ENCODE peak calls at places on chromosomes 12 and 14, in nine cellular contexts. One of them, this sample, is unnamed.

GRCh38 chr14:65588426-65589140 is 176.1 kb downstream of the FUT8 start:
- DNase-seq in naive thymus-derived CD8-positive, alpha-beta T cell: no peak
- DNase-seq in BJ: no peak
- DNase-seq in prostate gland: no peak
- DNase-seq in mucosa of gallbladder: no peak
- DNase-seq in SK-N-DZ: no peak
- DNase-seq in KBM-7: no peak
- DNase-seq in stimulated activated CD4-positive, alpha-beta T cell treated with anti-CD3 and anti-CD28 coated beads, Interleukin-4, amount 100 ng/mL, for 48 hours: no peak
- DNase-seq in left ventricle myocardium inferior: no peak
- DNase-seq in this sample: no peak

GRCh38 chr12:47753021-47754001 is 5.4 kb downstream of the RAPGEF3 start:
- DNase-seq in naive thymus-derived CD8-positive, alpha-beta T cell: no peak
- DNase-seq in BJ: no peak
- DNase-seq in prostate gland: peak; percentile 91
- DNase-seq in mucosa of gallbladder: peak; percentile 47
- DNase-seq in SK-N-DZ: no peak
- DNase-seq in KBM-7: no peak
- DNase-seq in stimulated activated CD4-positive, alpha-beta T cell treated with anti-CD3 and anti-CD28 coated beads, Interleukin-4, amount 100 ng/mL, for 48 hours: no peak
- DNase-seq in left ventricle myocardium inferior: peak; percentile 88
- DNase-seq in this sample: no peak

GRCh38 chr12:2613674-2614073 is 181.1 kb upstream of the FKBP4 start:
- DNase-seq in naive thymus-derived CD8-positive, alpha-beta T cell: no peak
- DNase-seq in BJ: peak; percentile 96
- DNase-seq in prostate gland: no peak
- DNase-seq in mucosa of gallbladder: no peak
- DNase-seq in SK-N-DZ: no peak
- DNase-seq in KBM-7: no peak
- DNase-seq in stimulated activated CD4-positive, alpha-beta T cell treated with anti-CD3 and anti-CD28 coated beads, Interleukin-4, amount 100 ng/mL, for 48 hours: peak; percentile 54
- DNase-seq in left ventricle myocardium inferior: no peak
- DNase-seq in this sample: no peak

GRCh38 chr12:122946690-122947271 is 19.5 kb downstream of the ABCB9 start:
- DNase-seq in naive thymus-derived CD8-positive, alpha-beta T cell: no peak
- DNase-seq in BJ: peak; percentile 98
- DNase-seq in prostate gland: peak; percentile 93
- DNase-seq in mucosa of gallbladder: peak; percentile 89
- DNase-seq in SK-N-DZ: no peak
- DNase-seq in KBM-7: peak; percentile 82
- DNase-seq in stimulated activated CD4-positive, alpha-beta T cell treated with anti-CD3 and anti-CD28 coated beads, Interleukin-4, amount 100 ng/mL, for 48 hours: peak; percentile 87
- DNase-seq in left ventricle myocardium inferior: peak; percentile 68
- DNase-seq in this sample: peak; percentile 72

GRCh38 chr14:95935228-95935822 is 58.7 kb downstream of the TUNAR start:
- DNase-seq in naive thymus-derived CD8-positive, alpha-beta T cell: no peak
- DNase-seq in BJ: no peak
- DNase-seq in prostate gland: no peak
- DNase-seq in mucosa of gallbladder: peak; percentile 25
- DNase-seq in SK-N-DZ: no peak
- DNase-seq in KBM-7: peak; percentile 28
- DNase-seq in stimulated activated CD4-positive, alpha-beta T cell treated with anti-CD3 and anti-CD28 coated beads, Interleukin-4, amount 100 ng/mL, for 48 hours: peak; percentile 1
- DNase-seq in left ventricle myocardium inferior: no peak
- DNase-seq in this sample: no peak

GRCh38 chr12:89135976-89136634 is 216.2 kb downstream of the DUSP6 start:
- DNase-seq in naive thymus-derived CD8-positive, alpha-beta T cell: no peak
- DNase-seq in BJ: no peak
- DNase-seq in prostate gland: no peak
- DNase-seq in mucosa of gallbladder: no peak
- DNase-seq in SK-N-DZ: no peak
- DNase-seq in KBM-7: peak; percentile 48
- DNase-seq in stimulated activated CD4-positive, alpha-beta T cell treated with anti-CD3 and anti-CD28 coated beads, Interleukin-4, amount 100 ng/mL, for 48 hours: no peak
- DNase-seq in left ventricle myocardium inferior: no peak
- DNase-seq in this sample: no peak

GRCh38 chr14:102827716-102828115 is 50.5 kb downstream of the TRAF3 start:
- DNase-seq in naive thymus-derived CD8-positive, alpha-beta T cell: no peak
- DNase-seq in BJ: no peak
- DNase-seq in prostate gland: no peak
- DNase-seq in mucosa of gallbladder: no peak
- DNase-seq in SK-N-DZ: no peak
- DNase-seq in KBM-7: no peak
- DNase-seq in stimulated activated CD4-positive, alpha-beta T cell treated with anti-CD3 and anti-CD28 coated beads, Interleukin-4, amount 100 ng/mL, for 48 hours: no peak
- DNase-seq in left ventricle myocardium inferior: no peak
- DNase-seq in this sample: no peak

GRCh38 chr14:105294142-105294597 is 6.6 kb downstream of the BRF1 start:
- DNase-seq in naive thymus-derived CD8-positive, alpha-beta T cell: peak; percentile 87
- DNase-seq in BJ: no peak
- DNase-seq in prostate gland: no peak
- DNase-seq in mucosa of gallbladder: no peak
- DNase-seq in SK-N-DZ: peak; percentile 37
- DNase-seq in KBM-7: peak; percentile 56
- DNase-seq in stimulated activated CD4-positive, alpha-beta T cell treated with anti-CD3 and anti-CD28 coated beads, Interleukin-4, amount 100 ng/mL, for 48 hours: peak; percentile 60
- DNase-seq in left ventricle myocardium inferior: peak; percentile 82
- DNase-seq in this sample: no peak

GRCh38 chr12:3673960-3674708 is 78.8 kb downstream of the CRACR2A start:
- DNase-seq in naive thymus-derived CD8-positive, alpha-beta T cell: no peak
- DNase-seq in BJ: no peak
- DNase-seq in prostate gland: no peak
- DNase-seq in mucosa of gallbladder: no peak
- DNase-seq in SK-N-DZ: no peak
- DNase-seq in KBM-7: no peak
- DNase-seq in stimulated activated CD4-positive, alpha-beta T cell treated with anti-CD3 and anti-CD28 coated beads, Interleukin-4, amount 100 ng/mL, for 48 hours: no peak
- DNase-seq in left ventricle myocardium inferior: no peak
- DNase-seq in this sample: no peak

GRCh38 chr14:58793096-58793740 is 155.5 kb downstream of the DACT1 start:
- DNase-seq in naive thymus-derived CD8-positive, alpha-beta T cell: no peak
- DNase-seq in BJ: no peak
- DNase-seq in prostate gland: no peak
- DNase-seq in mucosa of gallbladder: no peak
- DNase-seq in SK-N-DZ: no peak
- DNase-seq in KBM-7: no peak
- DNase-seq in stimulated activated CD4-positive, alpha-beta T cell treated with anti-CD3 and anti-CD28 coated beads, Interleukin-4, amount 100 ng/mL, for 48 hours: no peak
- DNase-seq in left ventricle myocardium inferior: no peak
- DNase-seq in this sample: no peak

GRCh38 chr14:102554835-102555819 is 37.3 kb upstream of the RCOR1 start:
- DNase-seq in naive thymus-derived CD8-positive, alpha-beta T cell: peak; percentile 62
- DNase-seq in BJ: no peak
- DNase-seq in prostate gland: no peak
- DNase-seq in mucosa of gallbladder: no peak
- DNase-seq in SK-N-DZ: no peak
- DNase-seq in KBM-7: no peak
- DNase-seq in stimulated activated CD4-positive, alpha-beta T cell treated with anti-CD3 and anti-CD28 coated beads, Interleukin-4, amount 100 ng/mL, for 48 hours: peak; percentile 12
- DNase-seq in left ventricle myocardium inferior: peak; percentile 44
- DNase-seq in this sample: peak; percentile 78

GRCh38 chr12:126891789-126892188 is 1375.2 kb upstream of the TMEM132C start:
- DNase-seq in naive thymus-derived CD8-positive, alpha-beta T cell: no peak
- DNase-seq in BJ: no peak
- DNase-seq in prostate gland: no peak
- DNase-seq in mucosa of gallbladder: no peak
- DNase-seq in SK-N-DZ: no peak
- DNase-seq in KBM-7: no peak
- DNase-seq in stimulated activated CD4-positive, alpha-beta T cell treated with anti-CD3 and anti-CD28 coated beads, Interleukin-4, amount 100 ng/mL, for 48 hours: no peak
- DNase-seq in left ventricle myocardium inferior: no peak
- DNase-seq in this sample: no peak

GRCh38 chr12:112506513-112507166 is 87.9 kb downstream of the PTPN11 start:
- DNase-seq in naive thymus-derived CD8-positive, alpha-beta T cell: no peak
- DNase-seq in BJ: no peak
- DNase-seq in prostate gland: no peak
- DNase-seq in mucosa of gallbladder: no peak
- DNase-seq in SK-N-DZ: no peak
- DNase-seq in KBM-7: no peak
- DNase-seq in stimulated activated CD4-positive, alpha-beta T cell treated with anti-CD3 and anti-CD28 coated beads, Interleukin-4, amount 100 ng/mL, for 48 hours: no peak
- DNase-seq in left ventricle myocardium inferior: no peak
- DNase-seq in this sample: no peak

GRCh38 chr14:21191809-21192446 is 36.1 kb upstream of the OR5AU1 start:
- DNase-seq in naive thymus-derived CD8-positive, alpha-beta T cell: peak; percentile 50
- DNase-seq in BJ: peak; percentile 4
- DNase-seq in prostate gland: peak; percentile 39
- DNase-seq in mucosa of gallbladder: peak; percentile 58
- DNase-seq in SK-N-DZ: peak; percentile 90
- DNase-seq in KBM-7: peak; percentile 90
- DNase-seq in stimulated activated CD4-positive, alpha-beta T cell treated with anti-CD3 and anti-CD28 coated beads, Interleukin-4, amount 100 ng/mL, for 48 hours: peak; percentile 68
- DNase-seq in left ventricle myocardium inferior: peak; percentile 76
- DNase-seq in this sample: peak; percentile 56

GRCh38 chr12:104433061-104433460 is 23.7 kb upstream of the CHST11 start:
- DNase-seq in naive thymus-derived CD8-positive, alpha-beta T cell: no peak
- DNase-seq in BJ: no peak
- DNase-seq in prostate gland: no peak
- DNase-seq in mucosa of gallbladder: no peak
- DNase-seq in SK-N-DZ: no peak
- DNase-seq in KBM-7: no peak
- DNase-seq in stimulated activated CD4-positive, alpha-beta T cell treated with anti-CD3 and anti-CD28 coated beads, Interleukin-4, amount 100 ng/mL, for 48 hours: no peak
- DNase-seq in left ventricle myocardium inferior: no peak
- DNase-seq in this sample: no peak

GRCh38 chr12:81222841-81223595 is 145.1 kb downstream of the ACSS3 start:
- DNase-seq in naive thymus-derived CD8-positive, alpha-beta T cell: no peak
- DNase-seq in BJ: peak; percentile 27
- DNase-seq in prostate gland: no peak
- DNase-seq in mucosa of gallbladder: no peak
- DNase-seq in SK-N-DZ: no peak
- DNase-seq in KBM-7: no peak
- DNase-seq in stimulated activated CD4-positive, alpha-beta T cell treated with anti-CD3 and anti-CD28 coated beads, Interleukin-4, amount 100 ng/mL, for 48 hours: no peak
- DNase-seq in left ventricle myocardium inferior: no peak
- DNase-seq in this sample: no peak

GRCh38 chr12:5305425-5305824 is 126.5 kb upstream of the NTF3 start:
- DNase-seq in naive thymus-derived CD8-positive, alpha-beta T cell: no peak
- DNase-seq in BJ: no peak
- DNase-seq in prostate gland: no peak
- DNase-seq in mucosa of gallbladder: no peak
- DNase-seq in SK-N-DZ: no peak
- DNase-seq in KBM-7: no peak
- DNase-seq in stimulated activated CD4-positive, alpha-beta T cell treated with anti-CD3 and anti-CD28 coated beads, Interleukin-4, amount 100 ng/mL, for 48 hours: no peak
- DNase-seq in left ventricle myocardium inferior: no peak
- DNase-seq in this sample: no peak

GRCh38 chr14:94367347-94367746 is 21.1 kb downstream of the SERPINA1 start:
- DNase-seq in naive thymus-derived CD8-positive, alpha-beta T cell: no peak
- DNase-seq in BJ: no peak
- DNase-seq in prostate gland: no peak
- DNase-seq in mucosa of gallbladder: no peak
- DNase-seq in SK-N-DZ: no peak
- DNase-seq in KBM-7: no peak
- DNase-seq in stimulated activated CD4-positive, alpha-beta T cell treated with anti-CD3 and anti-CD28 coated beads, Interleukin-4, amount 100 ng/mL, for 48 hours: no peak
- DNase-seq in left ventricle myocardium inferior: no peak
- DNase-seq in this sample: no peak

GRCh38 chr12:112559784-112560183 is 141.0 kb downstream of the PTPN11 start:
- DNase-seq in naive thymus-derived CD8-positive, alpha-beta T cell: no peak
- DNase-seq in BJ: no peak
- DNase-seq in prostate gland: no peak
- DNase-seq in mucosa of gallbladder: no peak
- DNase-seq in SK-N-DZ: no peak
- DNase-seq in KBM-7: no peak
- DNase-seq in stimulated activated CD4-positive, alpha-beta T cell treated with anti-CD3 and anti-CD28 coated beads, Interleukin-4, amount 100 ng/mL, for 48 hours: no peak
- DNase-seq in left ventricle myocardium inferior: no peak
- DNase-seq in this sample: no peak

GRCh38 chr14:47194051-47194450 is 481.4 kb downstream of the MDGA2 start:
- DNase-seq in naive thymus-derived CD8-positive, alpha-beta T cell: no peak
- DNase-seq in BJ: no peak
- DNase-seq in prostate gland: no peak
- DNase-seq in mucosa of gallbladder: no peak
- DNase-seq in SK-N-DZ: no peak
- DNase-seq in KBM-7: no peak
- DNase-seq in stimulated activated CD4-positive, alpha-beta T cell treated with anti-CD3 and anti-CD28 coated beads, Interleukin-4, amount 100 ng/mL, for 48 hours: no peak
- DNase-seq in left ventricle myocardium inferior: no peak
- DNase-seq in this sample: no peak

GRCh38 chr14:104856869-104857860 is 7.9 kb upstream of the CEP170B start:
- DNase-seq in naive thymus-derived CD8-positive, alpha-beta T cell: no peak
- DNase-seq in BJ: no peak
- DNase-seq in prostate gland: no peak
- DNase-seq in mucosa of gallbladder: no peak
- DNase-seq in SK-N-DZ: no peak
- DNase-seq in KBM-7: no peak
- DNase-seq in stimulated activated CD4-positive, alpha-beta T cell treated with anti-CD3 and anti-CD28 coated beads, Interleukin-4, amount 100 ng/mL, for 48 hours: no peak
- DNase-seq in left ventricle myocardium inferior: no peak
- DNase-seq in this sample: no peak

GRCh38 chr14:101927859-101928258 is 36.5 kb upstream of the DYNC1H1 start:
- DNase-seq in naive thymus-derived CD8-positive, alpha-beta T cell: no peak
- DNase-seq in BJ: peak; percentile 93
- DNase-seq in prostate gland: no peak
- DNase-seq in mucosa of gallbladder: peak; percentile 84
- DNase-seq in SK-N-DZ: no peak
- DNase-seq in KBM-7: peak; percentile 38
- DNase-seq in stimulated activated CD4-positive, alpha-beta T cell treated with anti-CD3 and anti-CD28 coated beads, Interleukin-4, amount 100 ng/mL, for 48 hours: peak; percentile 19
- DNase-seq in left ventricle myocardium inferior: peak; percentile 91
- DNase-seq in this sample: no peak

This sample was measured in GM12891.